ENCODE peak calls at places on chromosomes 11 and 22, in nine cellular contexts. W is HCT116; O is fibroblast of lung; X is right lobe of liver; H is ovary; G is naive thymus-derived CD4-positive, alpha-beta T cell; A is neural progenitor cell; T is pancreas; Z is CD4-positive, alpha-beta T cell. E is an unnamed sample.

GRCh38 chr11:109040303-109040702 is 375.4 kb downstream of the DDX10 start:
- DNase-seq in W (peak; percentile 19), O (no peak), X (no peak), H (no peak), G (no peak), A (peak; percentile 26), T (no peak), Z (no peak), E (no peak)

GRCh38 chr22:41598081-41598480 is 8.4 kb upstream of the PMM1 start:
- DNase-seq in W (no peak), O (peak; percentile 88), X (no peak), H (peak; percentile 35), G (no peak), A (no peak), T (no peak), Z (no peak), E (no peak)

GRCh38 chr11:27857014-27857413 is 156.8 kb upstream of the BDNF start:
- DNase-seq in W (no peak), O (no peak), X (no peak), H (no peak), G (no peak), A (no peak), T (no peak), Z (no peak), E (no peak)

GRCh38 chr11:13277719-13278619 is at the start of gene BMAL1:
- DNase-seq in W (no peak), O (peak; percentile 8), X (peak; percentile 76), H (peak; percentile 76), G (peak; percentile 49), A (peak; percentile 50), T (peak; percentile 56), Z (peak; percentile 48), E (peak; percentile 57)

GRCh38 chr11:8368772-8369171 is 105.1 kb upstream of the LMO1 start:
- DNase-seq in W (no peak), O (no peak), X (no peak), H (no peak), G (no peak), A (no peak), T (no peak), Z (no peak), E (no peak)

GRCh38 chr11:12715941-12716340 is 41.7 kb downstream of the TEAD1 start:
- DNase-seq in W (no peak), O (no peak), X (no peak), H (no peak), G (no peak), A (no peak), T (no peak), Z (no peak), E (no peak)

GRCh38 chr22:32649515-32650200 is 151.8 kb upstream of the TIMP3 start:
- DNase-seq in W (no peak), O (peak; percentile 93), X (no peak), H (no peak), G (no peak), A (no peak), T (no peak), Z (no peak), E (no peak)

GRCh38 chr11:9574806-9575530 is 1.5 kb downstream of the WEE1 start:
- DNase-seq in W (peak; percentile 56), O (peak; percentile 85), X (peak; percentile 78), H (peak; percentile 55), G (no peak), A (peak; percentile 78), T (peak; percentile 47), Z (no peak), E (peak; percentile 44)

GRCh38 chr11:73647459-73648100 is 1.2 kb downstream of the PLEKHB1 start:
- DNase-seq in W (peak; percentile 86), O (peak; percentile 79), X (peak; percentile 78), H (peak; percentile 83), G (peak; percentile 93), A (peak; percentile 95), T (peak; percentile 94), Z (peak; percentile 91), E (peak; percentile 94)

GRCh38 chr11:46912526-46913150 is 5.7 kb downstream of the LRP4 start:
- DNase-seq in W (no peak), O (peak; percentile 22), X (no peak), H (no peak), G (no peak), A (peak; percentile 87), T (no peak), Z (no peak), E (no peak)

GRCh38 chr11:69903206-69903605 is 84.0 kb upstream of the FGF3 start:
- DNase-seq in W (no peak), O (no peak), X (no peak), H (no peak), G (no peak), A (no peak), T (no peak), Z (no peak), E (no peak)

GRCh38 chr11:87290304-87290922 is 252.7 kb downstream of the TMEM135 start:
- DNase-seq in W (peak; percentile 38), O (peak; percentile 45), X (no peak), H (no peak), G (peak; percentile 13), A (peak; percentile 76), T (no peak), Z (no peak), E (no peak)

GRCh38 chr11:124682443-124682842 is 8.7 kb downstream of the SPA17 start:
- DNase-seq in W (no peak), O (no peak), X (no peak), H (no peak), G (no peak), A (no peak), T (no peak), Z (no peak), E (no peak)

GRCh38 chr22:37454857-37455686 is 27.8 kb upstream of the ELFN2 start:
- DNase-seq in W (peak; percentile 85), O (peak; percentile 96), X (no peak), H (no peak), G (no peak), A (no peak), T (no peak), Z (no peak), E (peak; percentile 45)
- H3K27me3 ChIP-seq in W (no peaks in the 10 kb centered on the region), O (peaks cover 4% of the 10 kb centered on the region), X (no peaks in the 10 kb centered on the region), H (no peaks in the 10 kb centered on the region), G (no peaks in the 10 kb centered on the region), A (peaks cover 8% of the 10 kb centered on the region), T (no peaks in the 10 kb centered on the region), Z (no peaks in the 10 kb centered on the region), E (no peaks in the 10 kb centered on the region)

GRCh38 chr11:131328843-131329242 is 41.6 kb upstream of the NTM start:
- DNase-seq in W (no peak), O (no peak), X (no peak), H (no peak), G (no peak), A (no peak), T (no peak), Z (no peak), E (no peak)
- H3K27me3 ChIP-seq in W (no peaks in the 10 kb centered on the region), O (no peaks in the 10 kb centered on the region), X (no peaks in the 10 kb centered on the region), H (no peaks in the 10 kb centered on the region), G (no peaks in the 10 kb centered on the region), A (no peaks in the 10 kb centered on the region), T (no peaks in the 10 kb centered on the region), Z (no peaks in the 10 kb centered on the region), E (peaks cover 26% of the 10 kb centered on the region)

GRCh38 chr11:74713686-74714085 is 17.5 kb downstream of the CHRDL2 start:
- DNase-seq in W (no peak), O (no peak), X (no peak), H (no peak), G (no peak), A (no peak), T (no peak), Z (no peak), E (no peak)
- H3K27me3 ChIP-seq in W (no peaks in the 10 kb centered on the region), O (peaks cover 6% of the 10 kb centered on the region), X (no peaks in the 10 kb centered on the region), H (no peaks in the 10 kb centered on the region), G (no peaks in the 10 kb centered on the region), A (no peaks in the 10 kb centered on the region), T (no peaks in the 10 kb centered on the region), Z (no peaks in the 10 kb centered on the region), E (no peaks in the 10 kb centered on the region)

GRCh38 chr22:43411040-43411919 is 534 bp upstream of the MPPED1 start:
- DNase-seq in W (no peak), O (no peak), X (no peak), H (peak; percentile 52), G (no peak), A (peak; percentile 44), T (no peak), Z (no peak), E (no peak)
- H3K27me3 ChIP-seq in W (peaks cover 27% of the 10 kb centered on the region), O (peaks cover 33% of the 10 kb centered on the region), X (no peaks in the 10 kb centered on the region), H (no peaks in the 10 kb centered on the region), G (no peaks in the 10 kb centered on the region), A (peaks cover 62% of the 10 kb centered on the region), T (no peaks in the 10 kb centered on the region), Z (peaks cover 30% of the 10 kb centered on the region), E (peaks cover 38% of the 10 kb centered on the region)

GRCh38 chr11:1872267-1872985 is 19.3 kb downstream of the PRR33 start:
- DNase-seq in W (no peak), O (no peak), X (no peak), H (peak; percentile 39), G (no peak), A (no peak), T (no peak), Z (no peak), E (no peak)
- H3K27me3 ChIP-seq in W (no peaks in the 10 kb centered on the region), O (peaks cover 15% of the 10 kb centered on the region), X (no peaks in the 10 kb centered on the region), H (no peaks in the 10 kb centered on the region), G (no peaks in the 10 kb centered on the region), A (peaks cover 16% of the 10 kb centered on the region), T (no peaks in the 10 kb centered on the region), Z (no peaks in the 10 kb centered on the region), E (no peaks in the 10 kb centered on the region)

E was measured in stomach.